ENCODE peak calls at places on chromosomes 7 and 10, in four cellular contexts. U is keratinocyte, O is NT2/D1, A is astrocyte. F is an unnamed sample.
A peak's percentile ranks its signal among the peaks of the same experiment; 100 is the strongest.

GRCh38 chr10:44937201-44938005 is 22.2 kb upstream of the RASSF4 start:
- DNase-seq in A (no peak), O (no peak), U (no peak), F (no peak)

GRCh38 chr10:59177031-59177861 is 803 bp downstream of the PHYHIPL start:
- DNase-seq in U (peak; percentile 2), A (peak; percentile 88), O (peak; percentile 9), F (no peak)

GRCh38 chr7:36115448-36116321 is 37.4 kb upstream of the EEPD1 start:
- DNase-seq in U (peak; percentile 66), O (no peak), A (peak; percentile 96), F (no peak)

GRCh38 chr7:155071121-155071651 is 1.1 kb downstream of the HTR5A start:
- DNase-seq in U (no peak), A (no peak), O (no peak), F (no peak)

GRCh38 chr10:17062493-17063487 is 66.8 kb downstream of the CUBN start:
- DNase-seq in U (peak; percentile 53), A (peak; percentile 92), O (no peak), F (peak; percentile 31)

GRCh38 chr10:117554371-117554770 is 11.8 kb downstream of the EMX2 start:
- DNase-seq in U (no peak), O (no peak), A (no peak), F (no peak)

GRCh38 chr7:36355490-36355889 is 34.2 kb upstream of the ANLN start:
- DNase-seq in U (no peak), O (no peak), A (no peak), F (no peak)

GRCh38 chr10:89279449-89279869 is 22.4 kb upstream of the IFIT2 start:
- DNase-seq in A (peak; percentile 65), U (no peak), O (no peak), F (no peak)

GRCh38 chr7:48154792-48155413 is 16.4 kb upstream of the ABCA13 start:
- DNase-seq in U (no peak), A (no peak), O (peak; percentile 39), F (no peak)

GRCh38 chr10:36493511-36493880 is 631.9 kb upstream of the ANKRD30A start:
- DNase-seq in O (no peak), A (peak; percentile 50), U (no peak), F (no peak)

GRCh38 chr10:47019546-47019945 is 108.3 kb downstream of the PTPN20 start:
- DNase-seq in A (no peak), O (no peak), U (no peak), F (no peak)

GRCh38 chr10:57983226-57983870 is 284.3 kb downstream of the IPMK start:
- DNase-seq in O (no peak), U (no peak), A (peak; percentile 45), F (no peak)

GRCh38 chr10:83765711-83766110 is 373.6 kb upstream of the GHITM start:
- DNase-seq in O (no peak), U (no peak), A (peak; percentile 65), F (no peak)

GRCh38 chr7:24756545-24756988 is 697 bp downstream of the GSDME start:
- DNase-seq in O (peak; percentile 18), U (no peak), A (no peak), F (no peak)

GRCh38 chr7:101094791-101095375 is 9.6 kb downstream of the TRIM56 start:
- DNase-seq in O (no peak), U (no peak), A (no peak), F (no peak)

GRCh38 chr7:120360918-120361317 is 87.9 kb downstream of the KCND2 start:
- DNase-seq in O (no peak), A (no peak), U (no peak), F (no peak)
- H3K9ac ChIP-seq in O (no peak overlapping the region), A (no peak overlapping the region), U (no peak overlapping the region), F (no peak overlapping the region)

GRCh38 chr10:34651381-34651780 is 163.7 kb downstream of the PARD3 start:
- DNase-seq in A (no peak), O (no peak), U (no peak), F (no peak)
- H3K9ac ChIP-seq in A (no peak overlapping the region), O (no peak overlapping the region), U (no peak overlapping the region), F (no peak overlapping the region)

DNA sequence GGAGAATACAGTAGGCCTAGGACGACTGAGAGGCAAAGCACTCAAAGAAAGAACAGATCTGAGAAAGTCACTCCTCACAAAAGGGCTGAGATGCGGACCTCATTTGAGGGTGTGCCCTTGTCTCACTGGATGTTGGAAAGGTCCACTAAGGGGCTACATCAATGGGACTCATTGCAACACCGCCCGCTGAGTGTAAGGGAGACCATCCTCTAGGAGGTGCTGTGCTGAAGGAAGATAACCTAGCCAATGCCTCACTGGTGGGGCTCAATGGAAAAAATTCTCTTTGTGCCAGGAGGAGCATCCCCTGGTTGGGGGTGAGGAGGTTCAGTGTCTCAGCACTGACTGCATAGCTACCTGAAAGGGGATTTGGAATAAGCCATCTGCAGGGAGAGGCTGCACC is 758.7 kb upstream of the CELF2 start:
- DNase-seq in A (no peak), U (no peak), O (no peak), F (no peak)
- H3K9ac ChIP-seq in A (no peak overlapping the region), U (no peak overlapping the region), O (no peak overlapping the region), F (no peak overlapping the region)

GRCh38 chr10:86393401-86393800 is 26.8 kb upstream of the GRID1 start:
- DNase-seq in O (no peak), A (no peak), U (no peak), F (no peak)
- H3K9ac ChIP-seq in O (no peak overlapping the region), A (no peak overlapping the region), U (no peak overlapping the region), F (no peak overlapping the region)